ENCODE peak calls at places on chromosomes 7 and 10, in nine cellular contexts. Q is stimulated activated CD8-positive, alpha-beta memory T cell treated with anti-CD3 and anti-CD28 coated beads, Interleukin-7, amount 100 ng/mL, for 48 hours; Z is NCI-H2081; B is activated effector memory CD4-positive, alpha-beta T cell treated with anti-CD3 and anti-CD28 coated beads, Interleukin-2, amount 50 U/mL, for 16 hours; Y is tibial nerve; A is NCI-H2171 treated with DMSO at 0.1 percent for 48 hours; X is activated CD4-positive, alpha-beta T cell treated with anti-CD3 and anti-CD28 coated beads for 36 hours; T is psoas muscle; V is effector memory CD8-positive, alpha-beta T cell. U is an unnamed sample.

GRCh38 chr10:113069595-113069994 is 119.5 kb downstream of the TCF7L2 start:
- DNase-seq in Q (no peak), Z (no peak), B (no peak), Y (no peak), A (no peak), X (no peak), T (no peak), V (no peak), U (peak)

GRCh38 chr10:78401882-78402367 is 368.3 kb downstream of the RPS24 start:
- DNase-seq in Q (no peak), Z (no peak), B (no peak), Y (no peak), A (no peak), X (no peak), T (no peak), V (no peak), U (no peak)

GRCh38 chr10:6385683-6386082 is 183.0 kb downstream of the PFKFB3 start:
- DNase-seq in Q (no peak), Z (no peak), B (no peak), Y (no peak), A (no peak), X (no peak), T (no peak), V (no peak), U (peak)

GRCh38 chr10:43822509-43823236 is 174.0 kb upstream of the ZNF32 start:
- DNase-seq in Q (no peak), Z (no peak), B (no peak), Y (no peak), A (no peak), X (peak), T (no peak), V (no peak), U (no peak)

GRCh38 chr10:118850418-118851061 is 95.8 kb upstream of the CACUL1 start:
- DNase-seq in Q (peak), Z (peak), B (peak), Y (peak), A (peak), X (peak), T (peak), V (peak), U (peak)

GRCh38 chr7:34155225-34155908 is 250.0 kb downstream of the BMPER start:
- DNase-seq in Q (no peak), Z (no peak), B (no peak), Y (no peak), A (no peak), X (no peak), T (peak), V (no peak), U (no peak)

GRCh38 chr7:8147004-8147403 is 115.0 kb downstream of the ICA1 start:
- DNase-seq in Q (no peak), Z (peak), B (no peak), Y (no peak), A (no peak), X (no peak), T (no peak), V (no peak), U (no peak)

GRCh38 chr7:40673285-40673684 is 538.5 kb downstream of the SUGCT start:
- DNase-seq in Q (no peak), Z (no peak), B (no peak), Y (no peak), A (no peak), X (peak), T (no peak), V (no peak), U (peak)

GRCh38 chr10:59536576-59537014 is 173.1 kb downstream of the SLC16A9 start:
- DNase-seq in Q (no peak), Z (no peak), B (no peak), Y (no peak), A (no peak), X (no peak), T (no peak), V (no peak), U (no peak)

GRCh38 chr7:57646901-57647246 is 196.9 kb downstream of the ZNF716 start:
- DNase-seq in Q (no peak), Z (no peak), B (no peak), Y (no peak), A (no peak), X (no peak), T (no peak), V (no peak), U (no peak)

GRCh38 chr7:22786290-22786932 is 36.2 kb downstream of the TOMM7 start:
- DNase-seq in Q (no peak), Z (no peak), B (no peak), Y (no peak), A (peak), X (no peak), T (no peak), V (no peak), U (no peak)

GRCh38 chr10:21769041-21769440 is 234.5 kb downstream of the DNAJC1 start:
- DNase-seq in Q (no peak), Z (no peak), B (no peak), Y (no peak), A (no peak), X (no peak), T (no peak), V (no peak), U (no peak)

GRCh38 chr10:127890935-127891334 is 1.8 kb downstream of the CLRN3 start:
- DNase-seq in Q (no peak), Z (no peak), B (no peak), Y (no peak), A (no peak), X (no peak), T (no peak), V (no peak), U (no peak)

GRCh38 chr10:3924344-3924743 is 139.3 kb upstream of the KLF6 start:
- DNase-seq in Q (no peak), Z (no peak), B (no peak), Y (no peak), A (no peak), X (no peak), T (no peak), V (no peak), U (peak)

GRCh38 chr10:76397210-76397881 is 965.9 kb downstream of the LRMDA start:
- DNase-seq in Q (no peak), Z (no peak), B (no peak), Y (peak), A (no peak), X (no peak), T (peak), V (no peak), U (no peak)

GRCh38 chr10:78212134-78212785 is 178.6 kb downstream of the RPS24 start:
- DNase-seq in Q (no peak), Z (peak), B (no peak), Y (no peak), A (no peak), X (no peak), T (peak), V (no peak), U (peak)

GRCh38 chr7:112566392-112567324 is 85.9 kb downstream of the LSMEM1 start:
- DNase-seq in Q (no peak), Z (peak), B (no peak), Y (no peak), A (peak), X (no peak), T (no peak), V (no peak), U (no peak)

GRCh38 chr10:37619336-37619735 is 238.1 kb downstream of the ZNF248 start:
- DNase-seq in Q (no peak), Z (no peak), B (no peak), Y (no peak), A (no peak), X (no peak), T (peak), V (no peak), U (peak)

GRCh38 chr7:132548489-132549078 is 27.7 kb downstream of the PLXNA4 start:
- DNase-seq in Q (peak), Z (no peak), B (no peak), Y (no peak), A (no peak), X (peak), T (no peak), V (no peak), U (peak)

GRCh38 chr10:788796-789748 is 99.6 kb upstream of the DIP2C start:
- DNase-seq in Q (no peak), Z (peak), B (peak), Y (no peak), A (no peak), X (peak), T (no peak), V (no peak), U (peak)

GRCh38 chr7:111756687-111757178 is 194.4 kb upstream of the IMMP2L start:
- DNase-seq in Q (no peak), Z (no peak), B (no peak), Y (peak), A (no peak), X (peak), T (peak), V (no peak), U (no peak)

GRCh38 chr10:102775973-102776669 is 32.4 kb downstream of the WBP1L start:
- DNase-seq in Q (no peak), Z (no peak), B (no peak), Y (peak), A (no peak), X (peak), T (peak), V (no peak), U (no peak)

GRCh38 chr7:40887099-40887498 is 752.3 kb downstream of the SUGCT start:
- DNase-seq in Q (no peak), Z (no peak), B (no peak), Y (no peak), A (no peak), X (no peak), T (no peak), V (no peak), U (peak)

GRCh38 chr10:5234106-5234877 is 37.7 kb downstream of the AKR1C4 start:
- DNase-seq in Q (no peak), Z (peak), B (no peak), Y (no peak), A (peak), X (no peak), T (no peak), V (no peak), U (peak)

GRCh38 chr7:28243861-28244260 is 63.3 kb upstream of the JAZF1 start:
- DNase-seq in Q (no peak), Z (no peak), B (no peak), Y (no peak), A (no peak), X (no peak), T (no peak), V (no peak), U (no peak)

U was measured in PC-3.